ENCODE peak calls at places on chromosome 20, in eight cellular contexts. One of them, this sample, is unnamed.

GRCh38 chr20:9200620-9201019 is 131.7 kb downstream of the PLCB4 start:
- DNase-seq in heart left ventricle: no peak
- DNase-seq in choroid plexus epithelial cell: peak; percentile 59
- DNase-seq in mesothelial cell of epicardium: no peak
- DNase-seq in cardiac fibroblast: peak; percentile 43
- DNase-seq in heart right ventricle: no peak
- DNase-seq in brain microvascular endothelial cell: peak; percentile 88
- DNase-seq in MM.1S: no peak
- DNase-seq in this sample: peak; percentile 73

GRCh38 chr20:33278700-33279099 is 4.3 kb upstream of the BPIFB1 start:
- DNase-seq in heart left ventricle: no peak
- DNase-seq in choroid plexus epithelial cell: no peak
- DNase-seq in mesothelial cell of epicardium: no peak
- DNase-seq in cardiac fibroblast: no peak
- DNase-seq in heart right ventricle: no peak
- DNase-seq in brain microvascular endothelial cell: no peak
- DNase-seq in MM.1S: no peak
- DNase-seq in this sample: no peak

GRCh38 chr20:20051767-20052073 is 546 bp downstream of the CRNKL1 start:
- DNase-seq in heart left ventricle: no peak
- DNase-seq in choroid plexus epithelial cell: peak; percentile 5
- DNase-seq in mesothelial cell of epicardium: no peak
- DNase-seq in cardiac fibroblast: no peak
- DNase-seq in heart right ventricle: no peak
- DNase-seq in brain microvascular endothelial cell: no peak
- DNase-seq in MM.1S: no peak
- DNase-seq in this sample: no peak

GRCh38 chr20:38225900-38226263 is 34.7 kb downstream of the KIAA1755 start:
- DNase-seq in heart left ventricle: no peak
- DNase-seq in choroid plexus epithelial cell: no peak
- DNase-seq in mesothelial cell of epicardium: no peak
- DNase-seq in cardiac fibroblast: peak; percentile 36
- DNase-seq in heart right ventricle: no peak
- DNase-seq in brain microvascular endothelial cell: no peak
- DNase-seq in MM.1S: no peak
- DNase-seq in this sample: no peak

GRCh38 chr20:40431611-40432010 is 257.4 kb downstream of the MAFB start:
- DNase-seq in heart left ventricle: no peak
- DNase-seq in choroid plexus epithelial cell: no peak
- DNase-seq in mesothelial cell of epicardium: no peak
- DNase-seq in cardiac fibroblast: no peak
- DNase-seq in heart right ventricle: no peak
- DNase-seq in brain microvascular endothelial cell: no peak
- DNase-seq in MM.1S: no peak
- DNase-seq in this sample: no peak

GRCh38 chr20:5000263-5001173 is 792 bp downstream of the SLC23A2 start:
- DNase-seq in heart left ventricle: peak; percentile 71
- DNase-seq in choroid plexus epithelial cell: no peak
- DNase-seq in mesothelial cell of epicardium: no peak
- DNase-seq in cardiac fibroblast: peak; percentile 17
- DNase-seq in heart right ventricle: peak; percentile 36
- DNase-seq in brain microvascular endothelial cell: no peak
- DNase-seq in MM.1S: peak; percentile 27
- DNase-seq in this sample: peak; percentile 15

GRCh38 chr20:19691125-19691524 is 66.9 kb upstream of the RIN2 start:
- DNase-seq in heart left ventricle: peak; percentile 52
- DNase-seq in choroid plexus epithelial cell: no peak
- DNase-seq in mesothelial cell of epicardium: no peak
- DNase-seq in cardiac fibroblast: no peak
- DNase-seq in heart right ventricle: no peak
- DNase-seq in brain microvascular endothelial cell: no peak
- DNase-seq in MM.1S: no peak
- DNase-seq in this sample: no peak

GRCh38 chr20:309841-310644 is 12.7 kb downstream of the ZCCHC3 start:
- DNase-seq in heart left ventricle: peak; percentile 99
- DNase-seq in choroid plexus epithelial cell: peak; percentile 100
- DNase-seq in mesothelial cell of epicardium: peak; percentile 98
- DNase-seq in cardiac fibroblast: peak; percentile 99
- DNase-seq in heart right ventricle: peak; percentile 96
- DNase-seq in brain microvascular endothelial cell: peak; percentile 99
- DNase-seq in MM.1S: peak; percentile 96
- DNase-seq in this sample: peak; percentile 98

GRCh38 chr20:13017235-13017634 is 8.5 kb downstream of the SPTLC3 start:
- DNase-seq in heart left ventricle: no peak
- DNase-seq in choroid plexus epithelial cell: peak; percentile 83
- DNase-seq in mesothelial cell of epicardium: no peak
- DNase-seq in cardiac fibroblast: peak; percentile 46
- DNase-seq in heart right ventricle: no peak
- DNase-seq in brain microvascular endothelial cell: peak; percentile 29
- DNase-seq in MM.1S: no peak
- DNase-seq in this sample: no peak

GRCh38 chr20:61608275-61609085 is 356.4 kb downstream of the CDH4 start:
- DNase-seq in heart left ventricle: peak; percentile 40
- DNase-seq in choroid plexus epithelial cell: peak; percentile 44
- DNase-seq in mesothelial cell of epicardium: no peak
- DNase-seq in cardiac fibroblast: peak; percentile 3
- DNase-seq in heart right ventricle: no peak
- DNase-seq in brain microvascular endothelial cell: no peak
- DNase-seq in MM.1S: peak; percentile 25
- DNase-seq in this sample: no peak

GRCh38 chr20:25177890-25178321 is 17.6 kb upstream of the ENTPD6 start:
- DNase-seq in heart left ventricle: no peak
- DNase-seq in choroid plexus epithelial cell: peak; percentile 48
- DNase-seq in mesothelial cell of epicardium: no peak
- DNase-seq in cardiac fibroblast: peak; percentile 8
- DNase-seq in heart right ventricle: no peak
- DNase-seq in brain microvascular endothelial cell: no peak
- DNase-seq in MM.1S: no peak
- DNase-seq in this sample: no peak

GRCh38 chr20:9021699-9022098 is 47.2 kb upstream of the PLCB4 start:
- DNase-seq in heart left ventricle: no peak
- DNase-seq in choroid plexus epithelial cell: peak; percentile 51
- DNase-seq in mesothelial cell of epicardium: no peak
- DNase-seq in cardiac fibroblast: peak; percentile 22
- DNase-seq in heart right ventricle: no peak
- DNase-seq in brain microvascular endothelial cell: no peak
- DNase-seq in MM.1S: no peak
- DNase-seq in this sample: no peak

GRCh38 chr20:46199198-46199597 is 81.1 kb downstream of the CD40 start:
- DNase-seq in heart left ventricle: no peak
- DNase-seq in choroid plexus epithelial cell: no peak
- DNase-seq in mesothelial cell of epicardium: no peak
- DNase-seq in cardiac fibroblast: no peak
- DNase-seq in heart right ventricle: no peak
- DNase-seq in brain microvascular endothelial cell: no peak
- DNase-seq in MM.1S: no peak
- DNase-seq in this sample: no peak

GRCh38 chr20:9290331-9290730 is 221.4 kb downstream of the PLCB4 start:
- DNase-seq in heart left ventricle: no peak
- DNase-seq in choroid plexus epithelial cell: no peak
- DNase-seq in mesothelial cell of epicardium: no peak
- DNase-seq in cardiac fibroblast: no peak
- DNase-seq in heart right ventricle: no peak
- DNase-seq in brain microvascular endothelial cell: no peak
- DNase-seq in MM.1S: no peak
- DNase-seq in this sample: no peak

GRCh38 chr20:20466341-20466879 is 98.5 kb downstream of the INSM1 start:
- DNase-seq in heart left ventricle: no peak
- DNase-seq in choroid plexus epithelial cell: peak; percentile 81
- DNase-seq in mesothelial cell of epicardium: no peak
- DNase-seq in cardiac fibroblast: peak; percentile 95
- DNase-seq in heart right ventricle: no peak
- DNase-seq in brain microvascular endothelial cell: peak; percentile 80
- DNase-seq in MM.1S: peak; percentile 50
- DNase-seq in this sample: peak; percentile 73

GRCh38 chr20:11852189-11852588 is 65.5 kb upstream of the BTBD3 start:
- DNase-seq in heart left ventricle: no peak
- DNase-seq in choroid plexus epithelial cell: no peak
- DNase-seq in mesothelial cell of epicardium: no peak
- DNase-seq in cardiac fibroblast: no peak
- DNase-seq in heart right ventricle: no peak
- DNase-seq in brain microvascular endothelial cell: no peak
- DNase-seq in MM.1S: no peak
- DNase-seq in this sample: no peak

GRCh38 chr20:47237715-47238114 is 118.8 kb downstream of the ZMYND8 start:
- DNase-seq in heart left ventricle: no peak
- DNase-seq in choroid plexus epithelial cell: no peak
- DNase-seq in mesothelial cell of epicardium: no peak
- DNase-seq in cardiac fibroblast: no peak
- DNase-seq in heart right ventricle: no peak
- DNase-seq in brain microvascular endothelial cell: no peak
- DNase-seq in MM.1S: no peak
- DNase-seq in this sample: no peak

GRCh38 chr20:8389381-8390368 is 257.6 kb downstream of the PLCB1 start:
- DNase-seq in heart left ventricle: no peak
- DNase-seq in choroid plexus epithelial cell: peak; percentile 73
- DNase-seq in mesothelial cell of epicardium: no peak
- DNase-seq in cardiac fibroblast: peak; percentile 83
- DNase-seq in heart right ventricle: no peak
- DNase-seq in brain microvascular endothelial cell: no peak
- DNase-seq in MM.1S: peak; percentile 45
- DNase-seq in this sample: peak; percentile 47

GRCh38 chr20:36273414-36274247 is 32.5 kb upstream of the DLGAP4 start:
- DNase-seq in heart left ventricle: no peak
- DNase-seq in choroid plexus epithelial cell: peak; percentile 45
- DNase-seq in mesothelial cell of epicardium: no peak
- DNase-seq in cardiac fibroblast: peak; percentile 47
- DNase-seq in heart right ventricle: no peak
- DNase-seq in brain microvascular endothelial cell: peak; percentile 6
- DNase-seq in MM.1S: peak; percentile 23
- DNase-seq in this sample: peak; percentile 17
- TF ChIP-seq CTCF in heart left ventricle: no peak
- TF ChIP-seq CTCF in choroid plexus epithelial cell: peak; percentile 67
- TF ChIP-seq CTCF in mesothelial cell of epicardium: no peak
- TF ChIP-seq CTCF in cardiac fibroblast: peak; percentile 56
- TF ChIP-seq CTCF in heart right ventricle: no peak
- TF ChIP-seq CTCF in brain microvascular endothelial cell: peak; percentile 65
- TF ChIP-seq CTCF in MM.1S: peak; percentile 46
- TF ChIP-seq CTCF in this sample: peak; percentile 72

GRCh38 chr20:55415567-55416142 is 589.7 kb downstream of the CBLN4 start:
- DNase-seq in heart left ventricle: no peak
- DNase-seq in choroid plexus epithelial cell: peak; percentile 11
- DNase-seq in mesothelial cell of epicardium: no peak
- DNase-seq in cardiac fibroblast: peak; percentile 17
- DNase-seq in heart right ventricle: no peak
- DNase-seq in brain microvascular endothelial cell: no peak
- DNase-seq in MM.1S: peak; percentile 36
- DNase-seq in this sample: no peak
- TF ChIP-seq CTCF in heart left ventricle: peak; percentile 35
- TF ChIP-seq CTCF in choroid plexus epithelial cell: peak; percentile 29
- TF ChIP-seq CTCF in mesothelial cell of epicardium: peak; percentile 46
- TF ChIP-seq CTCF in cardiac fibroblast: peak; percentile 1
- TF ChIP-seq CTCF in heart right ventricle: no peak
- TF ChIP-seq CTCF in brain microvascular endothelial cell: no peak
- TF ChIP-seq CTCF in MM.1S: peak; percentile 41
- TF ChIP-seq CTCF in this sample: peak; percentile 44

DNA sequence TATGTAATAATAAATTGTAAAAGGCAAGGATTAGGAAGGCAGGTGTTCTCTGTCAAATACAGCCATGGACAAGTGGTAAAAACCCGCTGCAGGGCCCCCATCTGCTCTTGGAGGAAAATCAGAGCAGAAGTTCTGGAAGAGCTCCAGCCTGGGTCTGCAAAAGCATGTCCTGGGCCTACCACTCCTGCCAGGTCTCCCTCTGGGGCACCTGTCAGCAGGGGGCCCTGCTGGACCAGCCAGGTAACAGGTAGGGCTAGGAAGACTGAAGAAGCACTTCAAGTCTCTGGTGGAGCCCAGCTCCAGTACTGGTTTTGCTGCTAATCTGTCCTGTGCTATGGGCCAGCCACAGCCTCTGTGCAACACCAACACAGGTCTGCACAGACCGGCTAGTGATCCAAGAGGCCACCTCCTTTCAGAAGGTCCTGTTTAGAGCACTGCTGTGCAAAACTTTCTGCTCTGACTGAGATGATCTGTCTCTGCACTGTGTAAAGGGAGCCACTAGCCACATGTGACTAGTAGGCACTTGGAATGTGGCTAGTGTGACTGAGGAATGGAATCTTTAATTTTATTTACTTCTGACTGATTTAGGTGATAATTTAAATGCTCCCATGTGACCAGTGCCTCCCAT is 30.2 kb downstream of the RRBP1 start:
- DNase-seq in heart left ventricle: no peak
- DNase-seq in choroid plexus epithelial cell: no peak
- DNase-seq in mesothelial cell of epicardium: peak; percentile 5
- DNase-seq in cardiac fibroblast: no peak
- DNase-seq in heart right ventricle: no peak
- DNase-seq in brain microvascular endothelial cell: no peak
- DNase-seq in MM.1S: peak; percentile 28
- DNase-seq in this sample: no peak
- TF ChIP-seq CTCF in heart left ventricle: no peak
- TF ChIP-seq CTCF in choroid plexus epithelial cell: no peak
- TF ChIP-seq CTCF in mesothelial cell of epicardium: no peak
- TF ChIP-seq CTCF in cardiac fibroblast: no peak
- TF ChIP-seq CTCF in heart right ventricle: no peak
- TF ChIP-seq CTCF in brain microvascular endothelial cell: no peak
- TF ChIP-seq CTCF in MM.1S: peak; percentile 23
- TF ChIP-seq CTCF in this sample: no peak

GRCh38 chr20:51411867-51412266 is 130.7 kb downstream of the NFATC2 start:
- DNase-seq in heart left ventricle: no peak
- DNase-seq in choroid plexus epithelial cell: no peak
- DNase-seq in mesothelial cell of epicardium: no peak
- DNase-seq in cardiac fibroblast: no peak
- DNase-seq in heart right ventricle: no peak
- DNase-seq in brain microvascular endothelial cell: no peak
- DNase-seq in MM.1S: no peak
- DNase-seq in this sample: no peak

GRCh38 chr20:51412333-51412761 is 130.2 kb downstream of the NFATC2 start:
- DNase-seq in heart left ventricle: peak; percentile 59
- DNase-seq in choroid plexus epithelial cell: peak; percentile 81
- DNase-seq in mesothelial cell of epicardium: no peak
- DNase-seq in cardiac fibroblast: peak; percentile 9
- DNase-seq in heart right ventricle: peak; percentile 42
- DNase-seq in brain microvascular endothelial cell: peak; percentile 53
- DNase-seq in MM.1S: no peak
- DNase-seq in this sample: no peak

GRCh38 chr20:51410586-51411325 is 131.8 kb downstream of the NFATC2 start:
- DNase-seq in heart left ventricle: no peak
- DNase-seq in choroid plexus epithelial cell: no peak
- DNase-seq in mesothelial cell of epicardium: no peak
- DNase-seq in cardiac fibroblast: no peak
- DNase-seq in heart right ventricle: no peak
- DNase-seq in brain microvascular endothelial cell: no peak
- DNase-seq in MM.1S: no peak
- DNase-seq in this sample: no peak

GRCh38 chr20:51413753-51414323 is 128.7 kb downstream of the NFATC2 start:
- DNase-seq in heart left ventricle: no peak
- DNase-seq in choroid plexus epithelial cell: no peak
- DNase-seq in mesothelial cell of epicardium: no peak
- DNase-seq in cardiac fibroblast: no peak
- DNase-seq in heart right ventricle: no peak
- DNase-seq in brain microvascular endothelial cell: no peak
- DNase-seq in MM.1S: peak; percentile 95
- DNase-seq in this sample: no peak

DNA sequence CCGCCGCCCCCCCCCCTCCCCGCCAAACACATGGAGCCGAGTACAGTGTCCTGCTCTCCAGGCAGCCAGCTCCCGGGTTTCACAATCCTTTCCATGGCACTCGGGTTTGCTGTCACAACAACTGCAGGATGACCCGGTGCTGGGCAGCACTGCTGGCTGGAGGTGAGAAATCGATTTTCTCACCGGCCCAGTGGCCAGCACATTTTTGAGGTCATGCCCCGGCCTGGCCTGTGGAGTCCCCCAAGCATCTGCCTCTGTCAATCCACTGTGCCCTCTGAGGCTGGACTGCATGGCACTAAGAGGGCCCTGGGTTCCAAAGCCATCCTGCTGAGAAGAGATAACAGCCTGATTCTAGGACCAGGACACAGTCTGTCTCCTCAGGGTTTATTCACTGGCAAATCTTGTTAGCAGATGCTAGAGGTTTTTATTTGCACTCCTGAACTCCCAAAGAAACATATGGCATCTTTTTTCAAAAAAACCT is 129.5 kb downstream of the NFATC2 start:
- DNase-seq in heart left ventricle: peak; percentile 47
- DNase-seq in choroid plexus epithelial cell: no peak
- DNase-seq in mesothelial cell of epicardium: no peak
- DNase-seq in cardiac fibroblast: no peak
- DNase-seq in heart right ventricle: no peak
- DNase-seq in brain microvascular endothelial cell: no peak
- DNase-seq in MM.1S: no peak
- DNase-seq in this sample: peak; percentile 19
- TF ChIP-seq CTCF in heart left ventricle: no peak
- TF ChIP-seq CTCF in choroid plexus epithelial cell: no peak
- TF ChIP-seq CTCF in mesothelial cell of epicardium: no peak
- TF ChIP-seq CTCF in cardiac fibroblast: no peak
- TF ChIP-seq CTCF in heart right ventricle: no peak
- TF ChIP-seq CTCF in brain microvascular endothelial cell: no peak
- TF ChIP-seq CTCF in MM.1S: no peak
- TF ChIP-seq CTCF in this sample: no peak

This sample was measured in HFFc6.